ENCODE peak calls at places on chromosomes 16 and 17, in four cellular contexts. One of them, this sample, is unnamed.

GRCh38 chr17:45320931-45321461 is 4.2 kb upstream of the MAP3K14 start:
- DNase-seq in Panc1: peak; percentile 82
- DNase-seq in left lung: no peak
- DNase-seq in cardiac muscle cell: no peak
- DNase-seq in this sample: peak; percentile 73

GRCh38 chr17:30982855-30983254 is 12.0 kb downstream of the RNF135 start:
- DNase-seq in Panc1: no peak
- DNase-seq in cardiac muscle cell: no peak
- DNase-seq in left lung: no peak
- DNase-seq in this sample: no peak

GRCh38 chr17:72118588-72119279 is 2.1 kb upstream of the SOX9 start:
- DNase-seq in left lung: peak; percentile 65
- DNase-seq in Panc1: no peak
- DNase-seq in cardiac muscle cell: peak; percentile 85
- DNase-seq in this sample: peak; percentile 77

GRCh38 chr17:81652901-81653771 is 3.2 kb downstream of the PDE6G start:
- DNase-seq in left lung: no peak
- DNase-seq in Panc1: no peak
- DNase-seq in cardiac muscle cell: no peak
- DNase-seq in this sample: no peak

GRCh38 chr17:64457156-64457555 is 8.2 kb downstream of the MILR1 start:
- DNase-seq in cardiac muscle cell: no peak
- DNase-seq in Panc1: no peak
- DNase-seq in left lung: no peak
- DNase-seq in this sample: no peak

GRCh38 chr16:67463059-67463458 is 17.9 kb downstream of the ATP6V0D1 start:
- DNase-seq in left lung: no peak
- DNase-seq in cardiac muscle cell: no peak
- DNase-seq in Panc1: no peak
- DNase-seq in this sample: no peak

GRCh38 chr16:22813946-22814325 is at the start of gene HS3ST2:
- DNase-seq in left lung: no peak
- DNase-seq in cardiac muscle cell: peak; percentile 80
- DNase-seq in Panc1: no peak
- DNase-seq in this sample: no peak

GRCh38 chr17:55285340-55286301 is 20.9 kb downstream of the HLF start:
- DNase-seq in cardiac muscle cell: peak; percentile 21
- DNase-seq in left lung: peak; percentile 90
- DNase-seq in Panc1: no peak
- DNase-seq in this sample: no peak

GRCh38 chr16:59543641-59544040 is 809.5 kb upstream of the GOT2 start:
- DNase-seq in cardiac muscle cell: no peak
- DNase-seq in left lung: no peak
- DNase-seq in Panc1: no peak
- DNase-seq in this sample: peak; percentile 30

GRCh38 chr16:82936941-82937551 is 310.3 kb downstream of the CDH13 start:
- DNase-seq in left lung: no peak
- DNase-seq in Panc1: no peak
- DNase-seq in cardiac muscle cell: no peak
- DNase-seq in this sample: peak; percentile 46

GRCh38 chr16:4709481-4709880 is 16.1 kb downstream of the NUDT16L1 start:
- DNase-seq in left lung: no peak
- DNase-seq in Panc1: no peak
- DNase-seq in cardiac muscle cell: no peak
- DNase-seq in this sample: no peak

GRCh38 chr17:32583053-32583452 is 96.3 kb downstream of the CDK5R1 start:
- DNase-seq in left lung: no peak
- DNase-seq in Panc1: no peak
- DNase-seq in cardiac muscle cell: no peak
- DNase-seq in this sample: no peak

GRCh38 chr17:64385187-64386083 is 5.2 kb downstream of the PECAM1 start:
- DNase-seq in left lung: peak; percentile 51
- DNase-seq in Panc1: no peak
- DNase-seq in cardiac muscle cell: no peak
- DNase-seq in this sample: peak; percentile 15

GRCh38 chr16:15704545-15704987 is 54.5 kb downstream of the NDE1 start:
- DNase-seq in left lung: no peak
- DNase-seq in Panc1: peak; percentile 58
- DNase-seq in cardiac muscle cell: peak; percentile 83
- DNase-seq in this sample: peak; percentile 32

GRCh38 chr17:76193616-76194015 is 46.7 kb downstream of the RNF157 start:
- DNase-seq in cardiac muscle cell: no peak
- DNase-seq in left lung: no peak
- DNase-seq in Panc1: no peak
- DNase-seq in this sample: no peak

GRCh38 chr17:40903129-40903847 is 18.2 kb upstream of the KRT20 start:
- DNase-seq in cardiac muscle cell: no peak
- DNase-seq in Panc1: no peak
- DNase-seq in left lung: no peak
- DNase-seq in this sample: no peak

GRCh38 chr16:66695935-66696668 is 441 bp downstream of the CMTM4 start:
- DNase-seq in cardiac muscle cell: peak; percentile 23
- DNase-seq in Panc1: no peak
- DNase-seq in left lung: peak; percentile 55
- DNase-seq in this sample: no peak

GRCh38 chr16:75943705-75944514 is 217.6 kb upstream of the CPHXL start:
- DNase-seq in Panc1: no peak
- DNase-seq in left lung: no peak
- DNase-seq in cardiac muscle cell: no peak
- DNase-seq in this sample: no peak

GRCh38 chr16:88487124-88487432 is 34.0 kb downstream of the ZFPM1 start:
- DNase-seq in Panc1: no peak
- DNase-seq in cardiac muscle cell: no peak
- DNase-seq in left lung: no peak
- DNase-seq in this sample: no peak

GRCh38 chr17:64188088-64188487 is 58.1 kb upstream of the ERN1 start:
- DNase-seq in Panc1: no peak
- DNase-seq in cardiac muscle cell: no peak
- DNase-seq in left lung: no peak
- DNase-seq in this sample: no peak

DNA sequence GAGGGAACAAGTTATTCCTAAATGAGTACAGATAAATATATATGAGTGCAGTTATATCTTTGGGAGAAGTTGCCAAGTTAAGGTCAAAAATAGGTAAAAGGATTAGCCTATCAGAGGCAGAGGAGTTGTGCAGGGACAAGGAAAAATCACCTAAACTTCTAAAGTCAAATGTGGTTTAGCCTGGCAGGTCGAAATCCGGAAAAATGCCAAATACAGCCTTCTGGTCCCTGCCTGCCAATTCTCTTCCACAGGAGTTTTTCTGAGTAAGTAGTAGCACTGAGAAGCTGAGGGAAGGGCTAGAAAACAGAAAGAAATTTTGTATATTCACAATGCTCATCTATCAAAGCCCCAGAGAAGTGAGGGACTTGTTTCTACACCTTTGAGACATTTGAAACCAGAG is 17.6 kb upstream of the CES5A start:
- DNase-seq in Panc1: no peak
- DNase-seq in cardiac muscle cell: no peak
- DNase-seq in left lung: no peak
- DNase-seq in this sample: no peak
- H3K9me3 ChIP-seq in Panc1: no peaks in the 10 kb centered on the region
- H3K9me3 ChIP-seq in cardiac muscle cell: no peaks in the 10 kb centered on the region
- H3K9me3 ChIP-seq in left lung: no peaks in the 10 kb centered on the region
- H3K9me3 ChIP-seq in this sample: no peaks in the 10 kb centered on the region

DNA sequence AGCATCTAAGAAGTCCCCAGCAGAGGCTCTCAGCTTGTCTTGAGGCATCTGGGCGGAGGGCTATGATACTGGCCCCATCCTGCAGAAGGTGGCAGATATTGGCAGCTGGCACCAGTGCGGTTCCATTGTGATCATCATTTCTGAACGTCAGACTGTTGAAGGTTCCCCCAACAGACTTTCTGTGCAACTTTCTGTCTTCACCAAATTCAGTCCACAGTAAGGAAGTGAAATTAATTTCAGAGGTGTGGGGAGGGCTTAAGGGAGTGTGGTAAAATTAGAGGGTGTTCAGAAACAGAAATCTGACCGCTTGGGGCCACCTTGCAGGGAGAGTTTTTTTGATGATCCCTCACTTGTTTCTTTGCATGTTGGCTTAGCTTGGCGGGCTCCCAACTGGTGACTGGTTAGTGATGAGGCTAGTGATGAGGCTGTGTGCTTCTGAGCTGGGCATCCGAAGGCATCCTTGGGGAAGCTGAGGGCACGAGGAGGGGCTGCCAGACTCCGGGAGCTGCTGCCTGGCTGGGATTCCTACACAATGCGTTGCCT is at the start of gene CIITA:
- DNase-seq in Panc1: peak; percentile 17
- DNase-seq in left lung: peak; percentile 91
- DNase-seq in cardiac muscle cell: no peak
- DNase-seq in this sample: peak; percentile 37
- H3K27ac ChIP-seq in Panc1: no peak within 1 kb of the TSS
- H3K27ac ChIP-seq in left lung: peak within 1 kb of the TSS; percentile 48
- H3K27ac ChIP-seq in cardiac muscle cell: no peak within 1 kb of the TSS
- H3K27ac ChIP-seq in this sample: no peak within 1 kb of the TSS

GRCh38 chr16:50628156-50628802 is 52.8 kb downstream of the SNX20 start:
- DNase-seq in cardiac muscle cell: no peak
- DNase-seq in Panc1: no peak
- DNase-seq in left lung: no peak
- DNase-seq in this sample: no peak

GRCh38 chr16:50629334-50629733 is 51.8 kb downstream of the SNX20 start:
- DNase-seq in cardiac muscle cell: no peak
- DNase-seq in Panc1: no peak
- DNase-seq in left lung: no peak
- DNase-seq in this sample: no peak

GRCh38 chr16:50625374-50625773 is 55.7 kb downstream of the SNX20 start:
- DNase-seq in Panc1: no peak
- DNase-seq in left lung: no peak
- DNase-seq in cardiac muscle cell: no peak
- DNase-seq in this sample: no peak

GRCh38 chr16:50626868-50627267 is 54.2 kb downstream of the SNX20 start:
- DNase-seq in Panc1: no peak
- DNase-seq in cardiac muscle cell: no peak
- DNase-seq in left lung: no peak
- DNase-seq in this sample: no peak

GRCh38 chr16:50627419-50627818 is 53.7 kb downstream of the SNX20 start:
- DNase-seq in Panc1: no peak
- DNase-seq in left lung: no peak
- DNase-seq in cardiac muscle cell: peak; percentile 45
- DNase-seq in this sample: no peak
- TF ChIP-seq CTCF in Panc1: no peak
- TF ChIP-seq CTCF in left lung: no peak
- TF ChIP-seq CTCF in cardiac muscle cell: peak; percentile 45
- TF ChIP-seq CTCF in this sample: peak; percentile 22

GRCh38 chr16:35370617-35371016 is 1911.2 kb downstream of the TP53TG3F start:
- DNase-seq in cardiac muscle cell: no peak
- DNase-seq in Panc1: no peak
- DNase-seq in left lung: no peak
- DNase-seq in this sample: no peak
- H3K9me3 ChIP-seq in cardiac muscle cell: no peaks in the 10 kb centered on the region
- H3K9me3 ChIP-seq in Panc1: no peaks in the 10 kb centered on the region
- H3K9me3 ChIP-seq in left lung: no peaks in the 10 kb centered on the region
- H3K9me3 ChIP-seq in this sample: peaks cover 14% of the 10 kb centered on the region

DNA sequence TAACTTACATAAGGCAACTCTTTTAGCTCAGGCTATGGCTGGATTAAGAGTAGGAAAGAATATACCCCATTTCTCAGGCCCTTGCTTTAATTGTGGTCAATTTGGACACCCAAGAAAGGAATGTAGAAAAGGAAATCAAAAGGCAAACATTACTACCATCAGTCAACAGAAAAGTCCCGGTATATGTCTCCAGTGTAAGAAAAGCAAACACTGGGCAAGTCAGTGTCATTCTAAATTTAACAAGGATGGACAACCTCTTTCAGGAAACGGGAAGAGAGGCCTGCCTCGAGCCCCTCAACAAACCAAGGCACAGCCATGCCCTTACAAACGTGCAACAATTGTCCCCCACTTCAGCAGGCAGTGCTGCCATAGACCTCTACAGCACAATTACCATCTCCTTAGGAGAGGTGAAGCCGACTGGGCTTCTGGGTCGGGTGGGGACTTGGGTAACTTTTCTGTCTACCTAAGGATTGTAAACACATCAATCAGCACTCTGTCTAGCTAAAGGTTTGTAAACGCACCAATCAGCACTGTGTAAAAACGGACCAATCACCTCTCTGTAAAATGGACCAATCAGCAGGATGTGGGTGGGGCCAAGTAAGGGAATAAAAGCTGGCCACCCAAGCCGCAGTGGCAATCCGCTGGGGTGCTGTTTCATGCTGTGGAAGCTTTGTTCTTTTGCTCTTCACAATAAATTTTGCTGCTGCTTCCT is 12.4 kb downstream of the MRPL58 start:
- DNase-seq in cardiac muscle cell: no peak
- DNase-seq in left lung: no peak
- DNase-seq in Panc1: no peak
- DNase-seq in this sample: no peak
- H3K27ac ChIP-seq in cardiac muscle cell: no peak overlapping the region
- H3K27ac ChIP-seq in left lung: no peak overlapping the region
- H3K27ac ChIP-seq in Panc1: no peak overlapping the region
- H3K27ac ChIP-seq in this sample: no peak overlapping the region

This sample was measured in AG04450.